ENCODE peak calls at places on chromosomes 11 and 22, in five cellular contexts. K is mucosa of descending colon, Q is BJ, C is colonic mucosa, T is right atrium auricular region. W is an unnamed sample.

GRCh38 chr11:123567466-123567865 is 87.0 kb downstream of the SCN3B start:
- DNase-seq in C (no peak), K (no peak), Q (no peak), T (no peak), W (no peak)

GRCh38 chr22:18950141-18950540 is 14.0 kb upstream of the PRODH start:
- DNase-seq in Q (no peak), T (no peak), C (no peak), K (peak), W (no peak)

GRCh38 chr11:7667460-7667859 is 5.8 kb downstream of the CYB5R2 start:
- DNase-seq in C (no peak), T (no peak), Q (no peak), K (no peak), W (no peak)

GRCh38 chr22:20267441-20268288 is 453 bp downstream of the RTN4R start:
- DNase-seq in T (no peak), C (peak), K (peak), Q (no peak), W (no peak)

GRCh38 chr22:42621505-42622002 is 6.9 kb upstream of the POLDIP3 start:
- DNase-seq in Q (no peak), T (peak), C (peak), K (peak), W (peak)

GRCh38 chr11:67290801-67291200 is 1.7 kb downstream of the ANKRD13D start:
- DNase-seq in T (no peak), C (no peak), K (peak), Q (no peak), W (no peak)

GRCh38 chr22:39960791-39961746 is 872 bp downstream of the TMA7B start:
- DNase-seq in K (no peak), T (no peak), Q (peak), C (no peak), W (no peak)

GRCh38 chr11:69382131-69383128 is 88.5 kb downstream of the MYEOV start:
- DNase-seq in T (peak), C (no peak), K (peak), Q (no peak), W (no peak)

GRCh38 chr11:48055292-48056132 is 75.2 kb downstream of the PTPRJ start:
- DNase-seq in K (peak), Q (no peak), C (peak), T (no peak), W (no peak)

GRCh38 chr11:61966673-61967176 is 709 bp downstream of the FTH1 start:
- DNase-seq in T (no peak), C (peak), Q (no peak), K (peak), W (no peak)

GRCh38 chr11:8714622-8715225 is 32.1 kb downstream of the RPL27A start:
- DNase-seq in C (no peak), Q (no peak), K (no peak), T (no peak), W (no peak)

GRCh38 chr11:47979378-47980092 is 824 bp upstream of the PTPRJ start:
- DNase-seq in C (no peak), K (no peak), T (no peak), Q (no peak), W (no peak)

GRCh38 chr11:62546937-62547625 is 475 bp upstream of the AHNAK start:
- DNase-seq in T (no peak), C (peak), Q (no peak), K (peak), W (no peak)

GRCh38 chr22:48741540-48741939 is 1086.1 kb downstream of the BRD1 start:
- DNase-seq in Q (no peak), C (no peak), T (no peak), K (peak), W (no peak)

GRCh38 chr22:50613291-50613981 is 12.8 kb downstream of the MAPK8IP2 start:
- DNase-seq in Q (no peak), K (peak), T (no peak), C (peak), W (no peak)

GRCh38 chr22:21446128-21446826 is 20.9 kb upstream of the TMEM191C start:
- DNase-seq in Q (no peak), T (peak), K (peak), C (no peak), W (no peak)

GRCh38 chr22:21446827-21447690 is 20.1 kb upstream of the TMEM191C start:
- DNase-seq in K (peak), Q (no peak), T (peak), C (no peak), W (no peak)

GRCh38 chr22:21449531-21450319 is 17.5 kb upstream of the TMEM191C start:
- DNase-seq in C (peak), K (peak), Q (no peak), T (no peak), W (no peak)

GRCh38 chr22:21448627-21449416 is 18.4 kb upstream of the TMEM191C start:
- DNase-seq in T (no peak), K (peak), C (no peak), Q (no peak), W (no peak)

DNA sequence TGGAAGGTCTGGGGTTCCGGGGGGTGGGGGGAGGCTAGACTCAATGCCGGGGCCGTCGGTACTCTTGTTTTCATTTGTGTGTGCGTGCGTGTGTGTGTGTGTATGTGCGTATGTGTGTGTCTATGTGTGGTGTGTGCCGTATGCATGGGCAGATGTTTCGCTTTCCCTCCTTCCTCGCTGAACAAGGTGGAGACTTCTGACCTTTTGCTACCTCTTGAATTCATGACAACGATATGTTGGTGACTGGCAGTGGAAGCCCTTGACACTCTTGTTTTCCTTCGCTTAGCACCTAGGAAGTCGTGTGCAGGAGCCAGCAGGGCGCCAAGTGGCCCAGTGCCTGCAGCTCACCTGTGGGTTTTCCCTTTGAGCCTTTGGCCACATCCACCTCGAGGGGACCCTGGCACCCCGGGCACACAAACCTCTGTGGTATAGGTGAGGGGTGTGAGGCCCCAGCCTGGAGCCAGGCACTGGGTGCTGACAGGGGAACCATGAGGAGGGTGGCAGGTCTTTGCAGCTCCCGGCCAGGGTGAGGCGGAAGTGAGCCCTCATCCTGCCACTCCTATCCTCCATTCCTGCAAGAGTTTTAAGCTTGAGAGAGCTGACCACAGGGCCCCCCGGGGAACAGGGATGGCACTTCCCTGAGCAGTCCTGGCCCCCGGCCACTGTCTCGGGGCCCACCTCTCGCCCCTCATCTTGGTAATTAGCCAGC is 19.3 kb upstream of the TMEM191C start:
- DNase-seq in T (no peak), Q (no peak), C (no peak), K (peak), W (no peak)
- TF ChIP-seq CTCF in T (no peak), Q (no peak), C (no peak), K (no peak), W (peak)

DNA sequence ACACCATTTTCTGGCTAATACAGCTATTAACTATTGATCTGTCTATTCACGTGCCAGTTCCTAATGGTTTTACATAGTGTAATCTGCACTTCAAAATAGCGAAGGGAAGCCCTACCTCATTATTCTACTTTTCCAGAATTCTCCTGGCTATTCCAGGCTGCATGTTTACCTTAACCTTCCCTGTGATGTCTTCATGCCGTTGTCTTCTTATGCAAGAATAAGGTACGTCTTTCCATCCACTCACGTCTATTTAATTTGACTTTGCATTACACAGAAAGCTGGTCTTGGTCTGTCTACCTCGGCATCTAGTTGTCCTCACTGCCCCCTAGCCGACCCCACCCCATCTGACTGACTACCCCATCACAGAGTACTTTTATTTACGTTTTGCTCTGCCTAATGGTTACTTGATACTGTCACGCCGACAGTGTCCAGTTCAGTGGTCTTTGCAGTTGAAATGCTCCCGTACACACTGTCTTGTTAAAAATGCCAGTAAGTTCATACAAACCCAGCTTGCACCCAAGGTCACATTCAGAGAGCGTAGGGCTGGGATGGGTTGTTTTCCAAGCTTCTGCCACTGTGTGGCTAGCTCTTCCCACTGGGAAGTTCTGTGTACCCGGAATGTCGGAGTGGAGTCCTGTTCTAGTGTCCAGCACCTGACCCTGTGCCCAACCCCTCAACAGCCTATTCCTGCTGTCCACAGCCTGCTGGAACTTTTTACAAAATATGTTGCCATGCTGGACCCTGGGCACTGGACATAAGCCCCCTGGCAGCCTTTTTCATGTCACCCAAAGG is 15.0 kb downstream of the NEAT1 start:
- DNase-seq in K (no peak), Q (no peak), C (no peak), T (peak), W (no peak)
- TF ChIP-seq CTCF in K (no peak), Q (no peak), C (no peak), T (no peak), W (no peak)

GRCh38 chr22:30640839-30641430 is 5.4 kb downstream of the SLC35E4 start:
- DNase-seq in Q (no peak), K (no peak), C (no peak), T (no peak), W (no peak)
- TF ChIP-seq CTCF in Q (no peak), K (no peak), C (no peak), T (no peak), W (no peak)

GRCh38 chr11:2885017-2885675 is 429 bp downstream of the CDKN1C start:
- DNase-seq in T (no peak), C (peak), K (peak), Q (no peak), W (peak)

GRCh38 chr11:2887526-2888195 is 2.1 kb upstream of the CDKN1C start:
- DNase-seq in Q (no peak), T (no peak), C (no peak), K (peak), W (no peak)

GRCh38 chr11:2886936-2887335 is 1.4 kb upstream of the CDKN1C start:
- DNase-seq in T (no peak), K (peak), Q (no peak), C (no peak), W (no peak)

GRCh38 chr11:2885676-2886081 is at the start of gene CDKN1C:
- DNase-seq in C (peak), Q (no peak), T (peak), K (peak), W (peak)

GRCh38 chr11:2886191-2886894 is 768 bp upstream of the CDKN1C start:
- DNase-seq in Q (no peak), T (no peak), K (peak), C (no peak), W (no peak)
- TF ChIP-seq CTCF in Q (peak), T (no peak), K (no peak), C (no peak), W (peak)

GRCh38 chr11:134275534-134276395 is at the start of gene GLB1L3:
- DNase-seq in Q (no peak), T (no peak), C (no peak), K (peak), W (no peak)
- TF ChIP-seq CTCF in Q (peak), T (no peak), C (no peak), K (no peak), W (peak)

GRCh38 chr11:75449776-75450175 is 16.8 kb upstream of the KLHL35 start:
- DNase-seq in Q (no peak), K (no peak), C (no peak), T (no peak), W (no peak)
- TF ChIP-seq CTCF in Q (no peak), K (no peak), C (no peak), T (no peak), W (no peak)

DNA sequence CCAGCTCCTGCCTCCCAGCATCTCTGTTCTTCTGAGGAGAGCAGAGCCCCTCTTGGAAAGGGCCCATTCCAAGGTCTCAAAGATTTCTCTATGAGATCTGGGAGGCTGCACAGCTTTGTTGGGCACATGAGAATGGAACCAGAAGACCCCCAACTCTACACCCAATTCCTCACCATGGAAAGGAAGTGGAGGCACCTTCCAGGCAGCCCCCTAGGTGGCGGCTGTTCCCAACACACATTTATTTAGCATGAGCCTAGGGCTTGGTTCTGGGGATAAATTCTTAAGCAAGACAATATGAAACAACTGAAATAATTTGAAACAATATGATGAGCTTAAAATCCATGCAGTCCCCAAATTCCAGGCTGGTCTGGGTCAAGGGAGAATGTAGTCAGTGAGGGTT is 100.4 kb downstream of the TIMP3 start:
- DNase-seq in C (no peak), K (no peak), T (no peak), Q (no peak), W (no peak)
- TF ChIP-seq CTCF in C (no peak), K (no peak), T (no peak), Q (no peak), W (no peak)

W was measured in AG09319.